ENCODE peak calls at places on chromosomes 3 and 15, in seven cellular contexts. K is mesothelial cell of epicardium; T is progenitor cell of endocrine pancreas; P is colonic mucosa; A is thoracic aorta; N is GM23338; C is CD4-positive, alpha-beta T cell. L is an unnamed sample.

GRCh38 chr3:179885950-179886349 is 150.8 kb downstream of the PEX5L start:
- DNase-seq in A (no peak), P (no peak), C (no peak), T (no peak), N (no peak), K (no peak), L (no peak)

GRCh38 chr3:150490212-150490611 is 56.1 kb downstream of the SERP1 start:
- DNase-seq in N (no peak), A (no peak), T (no peak), P (peak), K (no peak), C (no peak), L (no peak)

GRCh38 chr3:129051776-129052400 is 8.7 kb upstream of the GP9 start:
- DNase-seq in A (no peak), P (peak), C (no peak), T (no peak), N (no peak), K (no peak), L (peak)

GRCh38 chr3:87088366-87088983 is 97.5 kb upstream of the VGLL3 start:
- DNase-seq in T (no peak), C (no peak), P (no peak), N (no peak), A (no peak), K (no peak), L (no peak)

GRCh38 chr3:20975221-20975620 is 775.8 kb downstream of the ZNF385D start:
- DNase-seq in A (peak), P (no peak), K (no peak), N (no peak), C (no peak), T (no peak), L (no peak)

GRCh38 chr15:37490707-37491106 is 390.4 kb upstream of the MEIS2 start:
- DNase-seq in K (no peak), C (no peak), P (no peak), T (no peak), N (no peak), A (no peak), L (no peak)

GRCh38 chr3:195168009-195168759 is 102.8 kb downstream of the XXYLT1 start:
- DNase-seq in P (no peak), K (no peak), C (no peak), A (no peak), N (no peak), T (no peak), L (no peak)

GRCh38 chr3:69410301-69410700 is 24.4 kb upstream of the FRMD4B start:
- DNase-seq in N (peak), C (peak), A (peak), T (peak), K (peak), P (peak), L (peak)

GRCh38 chr3:67461667-67462142 is 192.7 kb downstream of the SUCLG2 start:
- DNase-seq in K (no peak), N (no peak), C (no peak), T (no peak), P (no peak), A (no peak), L (no peak)

GRCh38 chr3:112769624-112770023 is 77.0 kb downstream of the CD200R1L start:
- DNase-seq in N (no peak), C (no peak), T (no peak), P (no peak), K (no peak), A (no peak), L (peak)

GRCh38 chr15:40286061-40286532 is 3.2 kb upstream of the ANKRD63 start:
- DNase-seq in A (no peak), C (no peak), T (no peak), K (no peak), N (no peak), P (no peak), L (no peak)

GRCh38 chr15:47384316-47384715 is 333.0 kb upstream of the SEMA6D start:
- DNase-seq in C (no peak), K (no peak), T (no peak), A (no peak), N (peak), P (no peak), L (peak)

GRCh38 chr3:159252274-159252673 is 450.4 kb downstream of the MFSD1 start:
- DNase-seq in P (no peak), T (no peak), C (no peak), N (no peak), K (no peak), A (no peak), L (peak)

GRCh38 chr3:171875923-171876412 is 32.8 kb downstream of the TMEM212 start:
- DNase-seq in T (no peak), C (no peak), P (no peak), A (no peak), K (no peak), N (no peak), L (peak)

GRCh38 chr3:37856381-37856780 is 5.3 kb upstream of the CTDSPL start:
- DNase-seq in N (no peak), A (no peak), P (no peak), C (no peak), K (no peak), T (no peak), L (no peak)

GRCh38 chr3:137172703-137173102 is 214.9 kb downstream of the IL20RB start:
- DNase-seq in C (no peak), K (no peak), A (no peak), T (no peak), N (no peak), P (no peak), L (no peak)

GRCh38 chr3:17070560-17070959 is 185.8 kb downstream of the PLCL2 start:
- DNase-seq in K (no peak), N (peak), T (no peak), A (no peak), C (no peak), P (peak), L (no peak)

GRCh38 chr3:122893754-122894668 is 99.1 kb downstream of the SLC49A4 start:
- DNase-seq in T (no peak), C (no peak), N (peak), K (no peak), P (no peak), A (no peak), L (peak)

GRCh38 chr3:113329757-113330156 is 111.5 kb downstream of the CFAP44 start:
- DNase-seq in C (no peak), P (no peak), A (no peak), T (no peak), K (no peak), N (no peak), L (no peak)

GRCh38 chr3:133152056-133152455 is 113.9 kb downstream of the TMEM108 start:
- DNase-seq in P (no peak), A (no peak), N (no peak), C (no peak), K (no peak), T (no peak), L (no peak)

GRCh38 chr3:152556731-152557254 is 278.1 kb upstream of the P2RY1 start:
- DNase-seq in N (no peak), C (no peak), P (no peak), K (no peak), A (no peak), T (no peak), L (peak)

GRCh38 chr3:108662141-108662738 is 72.7 kb downstream of the DZIP3 start:
- DNase-seq in N (peak), A (no peak), C (peak), P (peak), K (no peak), T (no peak), L (peak)

GRCh38 chr15:56342653-56343052 is 22.6 kb upstream of the TEX9 start:
- DNase-seq in K (no peak), P (no peak), C (no peak), A (no peak), N (no peak), T (no peak), L (no peak)

GRCh38 chr15:48340111-48340510 is 8.9 kb downstream of the DUT start:
- DNase-seq in P (no peak), N (no peak), C (no peak), T (no peak), A (no peak), K (no peak), L (no peak)

GRCh38 chr3:47244531-47245100 is 38.0 kb downstream of the KIF9 start:
- DNase-seq in N (no peak), K (no peak), P (no peak), T (no peak), A (no peak), C (no peak), L (no peak)

GRCh38 chr3:124467980-124468902 is 262.0 kb upstream of the UMPS start:
- DNase-seq in N (peak), A (no peak), K (peak), P (peak), T (peak), C (no peak), L (peak)

GRCh38 chr3:126267169-126267975 is 87.0 kb upstream of the ALDH1L1 start:
- DNase-seq in P (peak), T (peak), K (peak), C (no peak), A (peak), N (peak), L (peak)
- TF ChIP-seq CTCF in P (no peak), T (no peak), K (no peak), C (no peak), A (no peak), N (peak), L (peak)

GRCh38 chr3:25576836-25577454 is 87.8 kb downstream of the TOP2B start:
- DNase-seq in C (no peak), N (peak), A (no peak), P (no peak), K (no peak), T (no peak), L (no peak)
- TF ChIP-seq CTCF in C (no peak), N (peak), A (no peak), P (no peak), K (no peak), T (no peak), L (no peak)

DNA sequence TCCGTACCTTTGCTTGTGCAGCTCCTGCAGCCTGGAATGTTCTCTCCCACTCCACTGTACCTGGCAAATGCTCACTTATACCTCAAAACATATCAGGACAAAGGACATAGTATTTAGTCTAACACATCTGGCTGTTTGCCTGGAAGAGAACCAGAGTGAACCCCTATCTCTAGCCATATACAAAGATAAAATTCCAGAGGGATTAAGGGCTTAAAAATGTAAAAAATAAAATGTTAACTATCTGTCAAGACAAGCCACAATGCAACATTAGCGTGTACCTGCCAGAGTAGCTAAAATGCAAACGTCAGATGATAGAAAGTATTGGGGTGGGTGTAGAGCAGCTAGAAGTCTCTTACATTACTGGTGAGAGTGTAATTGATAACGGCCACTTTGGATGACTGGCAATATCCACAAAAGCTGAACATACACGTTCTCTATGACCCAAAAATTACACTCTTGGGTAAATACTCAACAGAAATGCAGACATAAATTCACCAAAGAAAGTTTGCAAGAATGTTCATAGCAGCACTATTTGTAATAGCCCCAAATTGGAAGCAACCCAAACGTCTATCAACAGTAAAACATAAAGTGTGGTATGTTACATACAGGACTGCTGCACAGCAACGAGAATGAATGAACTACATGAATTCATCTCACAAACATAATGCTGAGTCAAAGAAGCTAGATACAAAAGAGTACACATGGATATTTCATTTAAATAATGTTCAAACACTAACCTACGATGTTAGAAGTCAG is 18.2 kb upstream of the ADPGK start:
- DNase-seq in A (no peak), C (no peak), P (no peak), N (no peak), T (no peak), K (no peak), L (no peak)
- TF ChIP-seq CTCF in A (no peak), C (no peak), P (no peak), N (no peak), T (no peak), K (no peak), L (no peak)

GRCh38 chr3:42552830-42553229 is 28.9 kb downstream of the SEC22C start:
- DNase-seq in N (no peak), T (no peak), K (no peak), P (no peak), C (no peak), A (no peak), L (no peak)

GRCh38 chr3:42556089-42556632 is 25.6 kb downstream of the SEC22C start:
- DNase-seq in K (no peak), A (no peak), N (no peak), P (no peak), C (peak), T (no peak), L (no peak)

GRCh38 chr3:42562047-42562907 is 19.5 kb downstream of the SEC22C start:
- DNase-seq in P (no peak), N (no peak), T (no peak), C (no peak), A (no peak), K (no peak), L (no peak)

GRCh38 chr3:42557849-42558248 is 23.9 kb downstream of the SEC22C start:
- DNase-seq in A (no peak), N (no peak), P (no peak), C (no peak), K (no peak), T (no peak), L (no peak)
- TF ChIP-seq CTCF in A (no peak), N (peak), P (peak), C (peak), K (no peak), T (no peak), L (peak)

GRCh38 chr3:15983693-15984092 is 185.9 kb upstream of the ANKRD28 start:
- DNase-seq in T (no peak), K (no peak), P (no peak), A (no peak), C (no peak), N (no peak), L (peak)

GRCh38 chr3:15989419-15989818 is 185.1 kb upstream of the GALNT15 start:
- DNase-seq in A (no peak), T (no peak), P (no peak), C (no peak), K (no peak), N (peak), L (peak)
- TF ChIP-seq CTCF in A (no peak), T (peak), P (no peak), C (no peak), K (no peak), N (peak), L (peak)

DNA sequence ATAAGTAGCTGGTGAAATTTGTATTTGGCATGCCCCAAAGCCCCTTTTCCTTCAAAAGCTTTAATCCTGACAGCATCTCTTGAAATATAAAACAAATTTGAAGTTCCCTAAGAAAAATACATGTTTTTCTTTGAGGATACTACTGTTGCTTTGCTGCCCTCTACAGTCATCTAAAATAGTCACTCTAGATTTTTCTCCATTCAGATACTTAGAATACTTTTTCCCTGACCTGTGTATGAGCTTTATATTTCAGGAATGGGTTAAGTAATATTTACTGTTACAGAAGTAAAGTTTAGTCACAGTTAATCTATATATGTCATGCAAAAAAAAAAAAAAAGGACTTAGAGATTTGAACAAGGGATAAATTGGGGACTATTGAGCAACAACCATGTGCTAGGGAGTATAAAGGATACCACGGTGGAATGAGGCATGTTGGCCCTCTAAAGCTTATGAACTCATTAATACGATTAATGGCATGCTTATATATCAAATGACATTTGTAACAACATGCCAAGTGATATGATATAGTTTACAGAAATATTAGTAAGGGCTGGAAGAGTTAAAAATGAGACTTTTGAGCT is 8.8 kb downstream of the NECTIN3 start:
- DNase-seq in C (no peak), P (no peak), N (peak), T (no peak), A (no peak), K (no peak), L (peak)
- TF ChIP-seq CTCF in C (peak), P (peak), N (no peak), T (peak), A (peak), K (peak), L (peak)

GRCh38 chr3:138399766-138400165 is 34.6 kb upstream of the ESYT3 start:
- DNase-seq in T (no peak), C (no peak), K (no peak), N (no peak), P (no peak), A (no peak), L (no peak)

GRCh38 chr3:138395865-138396751 is 38.3 kb upstream of the ESYT3 start:
- DNase-seq in C (no peak), P (no peak), N (no peak), A (no peak), T (no peak), K (no peak), L (no peak)

GRCh38 chr3:138398791-138399575 is 35.4 kb upstream of the ESYT3 start:
- DNase-seq in A (no peak), N (no peak), P (no peak), C (no peak), K (no peak), T (no peak), L (no peak)

GRCh38 chr3:138396752-138397410 is 37.5 kb upstream of the ESYT3 start:
- DNase-seq in P (no peak), K (no peak), N (no peak), C (no peak), A (no peak), T (no peak), L (no peak)

GRCh38 chr3:138397983-138398382 is 36.4 kb upstream of the ESYT3 start:
- DNase-seq in T (no peak), N (no peak), A (no peak), P (no peak), C (no peak), K (no peak), L (no peak)
- TF ChIP-seq CTCF in T (no peak), N (peak), A (no peak), P (no peak), C (no peak), K (no peak), L (peak)